ENCODE peak calls at places on chromosome 19, in nine cellular contexts. M is adrenal gland, I is heart left ventricle, J is colonic mucosa, W is mammary epithelial cell, O is stomach, Z is thoracic aorta, B is IMR-90, S is esophagus squamous epithelium. C is an unnamed sample. For H3K27me3, the result is how much of the 10 kb centered on the place peaks cover.

GRCh38 chr19:39093761-39094160 is 9.6 kb downstream of the ACP7 start:
- DNase-seq in O (no peak), W (peak), M (no peak), I (no peak), S (no peak), Z (no peak), J (no peak), B (peak), C (no peak)

GRCh38 chr19:15432018-15432494 is 13.3 kb upstream of the AKAP8L start:
- DNase-seq in J (no peak), M (no peak), I (peak), S (no peak), W (no peak), O (no peak), Z (no peak), B (no peak), C (no peak)

GRCh38 chr19:1081301-1082164 is 13.6 kb downstream of the POLR2E start:
- DNase-seq in Z (no peak), W (no peak), O (no peak), I (no peak), J (no peak), M (no peak), S (no peak), B (no peak), C (no peak)

GRCh38 chr19:18379803-18380747 is 5.9 kb upstream of the GDF15 start:
- DNase-seq in J (peak), S (no peak), O (peak), Z (peak), I (peak), B (peak), M (peak), W (peak), C (no peak)

GRCh38 chr19:4064551-4065260 is 2.0 kb downstream of the ZBTB7A start:
- DNase-seq in O (peak), S (no peak), Z (no peak), I (peak), M (peak), W (no peak), J (peak), B (no peak), C (peak)

GRCh38 chr19:17766543-17767131 is 15.4 kb downstream of the FCHO1 start:
- DNase-seq in M (peak), W (peak), B (peak), S (no peak), Z (no peak), O (peak), I (peak), J (peak), C (no peak)

GRCh38 chr19:45125975-45126493 is 33.1 kb downstream of the PPP1R37 start:
- DNase-seq in S (no peak), M (peak), I (peak), O (peak), W (peak), B (peak), J (peak), Z (no peak), C (peak)

GRCh38 chr19:35712529-35712909 is 5.3 kb upstream of the KMT2B start:
- DNase-seq in J (no peak), B (no peak), W (no peak), M (no peak), I (no peak), O (no peak), Z (no peak), S (no peak), C (no peak)

GRCh38 chr19:45159971-45160324 is 834 bp downstream of the NKPD1 start:
- DNase-seq in S (no peak), B (no peak), M (no peak), J (no peak), W (no peak), O (no peak), Z (no peak), I (no peak), C (no peak)

GRCh38 chr19:42042455-42043170 is 27.4 kb downstream of the GRIK5 start:
- DNase-seq in Z (no peak), J (no peak), M (no peak), B (no peak), W (no peak), I (no peak), S (no peak), O (no peak), C (no peak)

GRCh38 chr19:7870571-7871279 is 3.5 kb downstream of the PRR36 start:
- DNase-seq in J (peak), S (no peak), I (no peak), W (peak), O (peak), B (no peak), Z (no peak), M (peak), C (peak)

GRCh38 chr19:49400034-49400433 is 12.0 kb downstream of the KASH5 start:
- DNase-seq in S (no peak), M (no peak), B (peak), J (no peak), W (no peak), O (no peak), Z (no peak), I (no peak), C (no peak)

GRCh38 chr19:55314396-55314795 is 10.7 kb downstream of the TMEM150B start:
- DNase-seq in O (no peak), Z (no peak), W (no peak), S (no peak), I (no peak), B (no peak), J (no peak), M (no peak), C (no peak)

GRCh38 chr19:4585556-4585955 is 26.1 kb upstream of the SEMA6B start:
- DNase-seq in M (no peak), O (no peak), Z (no peak), S (no peak), J (no peak), I (no peak), B (no peak), W (no peak), C (no peak)

GRCh38 chr19:12774588-12775555 is at the start of gene HOOK2:
- DNase-seq in O (peak), Z (no peak), B (no peak), W (peak), J (peak), I (no peak), M (no peak), S (peak), C (peak)

GRCh38 chr19:16872728-16873127 is 16.1 kb upstream of the F2RL3 start:
- DNase-seq in S (no peak), J (no peak), I (no peak), Z (no peak), B (no peak), W (no peak), O (no peak), M (no peak), C (no peak)

GRCh38 chr19:4759388-4760284 is 31.9 kb upstream of the FEM1A start:
- DNase-seq in S (peak), J (peak), W (peak), O (peak), M (peak), Z (peak), B (peak), I (peak), C (peak)

GRCh38 chr19:58394821-58395219 is 636 bp upstream of the RNF225 start:
- DNase-seq in O (no peak), B (no peak), I (no peak), M (no peak), Z (no peak), J (no peak), W (no peak), S (no peak), C (no peak)

GRCh38 chr19:57171551-57172081 is 4.3 kb upstream of the DUXA start:
- DNase-seq in O (no peak), B (peak), I (peak), S (no peak), J (peak), M (peak), W (peak), Z (no peak), C (no peak)
- H3K4me3 ChIP-seq in O (peak), B (peak), I (peak), S (peak), J (no peak), M (no peak), W (no peak), Z (peak), C (no peak)

GRCh38 chr19:3028305-3029069 is 593 bp downstream of the TLE2 start:
- DNase-seq in S (no peak), I (no peak), J (peak), Z (no peak), M (no peak), B (no peak), O (no peak), W (no peak), C (no peak)

GRCh38 chr19:3027292-3027691 is 1.8 kb downstream of the TLE2 start:
- DNase-seq in W (no peak), B (no peak), M (no peak), S (no peak), Z (no peak), O (no peak), I (no peak), J (no peak), C (no peak)

GRCh38 chr19:3027981-3028304 is 1.1 kb downstream of the TLE2 start:
- DNase-seq in S (no peak), Z (no peak), I (no peak), J (no peak), O (no peak), M (no peak), B (no peak), W (no peak), C (no peak)

GRCh38 chr19:3025516-3025890 is 3.6 kb downstream of the TLE2 start:
- DNase-seq in J (peak), I (no peak), B (no peak), Z (no peak), O (no peak), S (no peak), W (no peak), M (no peak), C (no peak)

DNA sequence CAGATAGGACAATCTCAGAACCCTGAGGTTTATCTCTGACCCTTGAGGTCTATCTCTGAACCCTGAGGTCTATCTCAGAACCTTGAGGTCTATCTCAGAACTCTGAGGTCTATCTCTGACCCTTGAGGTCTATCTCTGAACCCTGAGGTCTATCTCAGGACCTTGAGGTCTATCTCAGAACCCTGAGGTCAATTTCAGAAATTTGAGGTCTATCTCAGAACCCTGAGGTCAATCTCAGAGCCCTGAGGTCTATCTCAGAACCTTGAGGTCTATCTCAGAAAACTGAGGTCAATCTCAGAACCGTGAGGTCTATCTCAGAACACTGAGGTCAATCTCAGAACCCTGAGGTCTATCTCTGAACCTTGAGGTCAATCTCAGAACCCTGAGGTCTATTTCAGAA is 2.3 kb downstream of the TLE2 start:
- DNase-seq in I (no peak), Z (no peak), J (no peak), B (no peak), S (no peak), O (no peak), W (no peak), M (no peak), C (no peak)
- H3K27me3 ChIP-seq in I (under half), Z (under half), J (under half), B (half or more), S (under half), O (half or more), W (under half), M (under half), C (under half)

GRCh38 chr19:10290439-10290875 is 705 bp downstream of the ICAM5 start:
- DNase-seq in Z (no peak), I (no peak), M (no peak), B (peak), S (no peak), W (no peak), O (no peak), J (no peak), C (no peak)
- H3K4me3 ChIP-seq in Z (peak), I (peak), M (no peak), B (peak), S (peak), W (peak), O (peak), J (no peak), C (no peak)

DNA sequence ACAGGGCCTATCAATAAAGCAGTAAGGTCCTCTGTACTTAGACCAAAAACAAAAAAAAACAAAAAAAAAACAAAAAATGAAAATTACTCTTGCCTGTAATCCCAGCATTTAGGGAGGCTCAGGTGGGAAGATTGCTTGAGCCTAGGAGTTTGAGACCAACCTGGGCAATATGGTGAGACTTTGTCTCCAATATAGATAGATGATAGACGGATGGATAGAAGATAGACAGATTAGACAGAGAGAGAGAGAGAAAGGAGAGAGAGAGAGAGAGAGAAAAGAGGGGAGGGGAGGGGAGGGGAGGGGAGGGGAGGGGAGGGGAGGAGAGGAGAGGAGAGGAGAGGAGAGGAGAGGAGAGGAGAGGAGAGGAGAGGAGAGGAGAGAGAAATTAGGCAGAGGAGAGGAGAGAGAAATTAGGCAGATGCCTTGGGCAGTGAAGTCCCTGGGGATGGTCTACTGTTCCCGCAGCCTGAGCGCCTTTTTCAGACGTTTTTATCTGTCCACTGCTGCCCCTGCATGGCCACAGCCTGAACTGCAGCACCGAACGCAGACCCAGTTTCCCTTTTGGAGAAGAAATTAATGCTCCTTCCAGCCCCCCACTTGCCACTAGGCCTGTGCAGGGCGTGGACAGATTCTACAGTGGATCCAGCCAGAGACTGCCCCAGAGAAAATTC is 9.8 kb upstream of the ZNF627 start:
- DNase-seq in W (peak), S (no peak), J (peak), O (peak), M (peak), I (peak), B (peak), Z (peak), C (peak)
- H3K27me3 ChIP-seq in W (under half), S (under half), J (under half), O (under half), M (under half), I (under half), B (under half), Z (under half), C (under half)

GRCh38 chr19:11685676-11686650 is 52.8 kb downstream of the ZNF823 start:
- DNase-seq in I (no peak), M (no peak), J (no peak), W (no peak), S (no peak), O (no peak), B (no peak), Z (no peak), C (no peak)
- H3K4me3 ChIP-seq in I (no peak), M (no peak), J (no peak), W (no peak), S (no peak), O (no peak), B (no peak), Z (no peak), C (no peak)

GRCh38 chr19:29308977-29309520 is 96.1 kb upstream of the UQCRFS1 start:
- DNase-seq in Z (no peak), O (no peak), I (no peak), J (no peak), W (no peak), B (no peak), M (no peak), S (no peak), C (no peak)

GRCh38 chr19:29315566-29315965 is 102.6 kb upstream of the UQCRFS1 start:
- DNase-seq in I (no peak), O (no peak), B (no peak), J (no peak), M (no peak), S (no peak), Z (no peak), W (no peak), C (no peak)

GRCh38 chr19:29309637-29310036 is 96.7 kb upstream of the UQCRFS1 start:
- DNase-seq in S (no peak), J (no peak), W (no peak), I (no peak), O (no peak), B (no peak), Z (no peak), M (no peak), C (no peak)

DNA sequence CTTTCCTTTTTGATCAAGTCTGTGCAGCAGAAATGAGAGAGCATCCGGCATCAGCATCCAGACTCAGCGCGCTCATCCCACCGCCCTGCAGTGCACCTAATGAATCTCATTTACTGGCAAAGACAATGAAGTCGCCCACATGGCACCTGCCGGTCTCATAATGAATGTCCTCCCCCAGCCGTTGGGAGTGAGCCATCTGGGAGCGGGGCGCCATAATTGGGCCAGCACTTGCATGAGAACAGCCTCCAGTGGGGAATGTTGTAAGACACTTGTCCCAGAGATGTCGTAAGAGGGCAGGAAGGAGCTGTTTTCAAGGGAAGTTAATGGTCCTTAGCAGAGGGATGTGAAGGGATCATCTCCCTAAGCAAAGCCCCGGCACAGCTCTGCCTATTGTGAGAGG is 98.4 kb upstream of the UQCRFS1 start:
- DNase-seq in I (no peak), Z (no peak), M (no peak), S (no peak), B (no peak), O (no peak), J (no peak), W (no peak), C (no peak)
- H3K27me3 ChIP-seq in I (under half), Z (under half), M (under half), S (under half), B (under half), O (half or more), J (under half), W (under half), C (under half)

GRCh38 chr19:19490247-19490968 is 24.9 kb downstream of the TSSK6 start:
- DNase-seq in J (peak), S (no peak), O (peak), B (peak), W (peak), I (peak), M (peak), Z (peak), C (peak)
- H3K4me3 ChIP-seq in J (no peak), S (peak), O (no peak), B (no peak), W (no peak), I (no peak), M (no peak), Z (peak), C (no peak)

GRCh38 chr19:10294368-10294697 is 4.6 kb downstream of the ICAM5 start:
- DNase-seq in B (no peak), O (no peak), W (no peak), Z (no peak), J (no peak), I (no peak), M (no peak), S (no peak), C (no peak)
- H3K27me3 ChIP-seq in B (under half), O (half or more), W (under half), Z (under half), J (half or more), I (half or more), M (half or more), S (under half), C (under half)